ENCODE peak calls at places on chromosomes 16 and 17, in ten cellular contexts. H is lung; U is ovary; Z is heart right ventricle; M is neural progenitor cell; X is colonic mucosa; A is AG04450; P is testis; C is CD8-positive, alpha-beta T cell; V is GM23248. D is an unnamed sample.

GRCh38 chr17:71099003-71099710 is 929.8 kb downstream of the KCNJ2 start:
- DNase-seq in H (no peak), C (no peak), Z (no peak), X (no peak), U (no peak), V (peak), P (no peak), A (no peak), M (no peak), D (peak)

GRCh38 chr17:78176548-78177025 is 8.2 kb downstream of the SYNGR2 start:
- DNase-seq in X (peak), P (peak), U (peak), Z (peak), M (peak), H (peak), A (no peak), V (peak), C (peak), D (peak)

GRCh38 chr16:59552164-59552563 is 818.0 kb upstream of the GOT2 start:
- DNase-seq in Z (no peak), H (no peak), V (no peak), X (no peak), M (no peak), U (no peak), A (no peak), C (no peak), P (no peak), D (no peak)

GRCh38 chr17:9254841-9255240 is 233.5 kb downstream of the NTN1 start:
- DNase-seq in V (no peak), Z (no peak), C (no peak), A (no peak), X (no peak), P (no peak), H (no peak), U (no peak), M (no peak), D (no peak)

GRCh38 chr16:82643136-82643535 is 16.4 kb downstream of the CDH13 start:
- DNase-seq in M (no peak), V (no peak), Z (no peak), A (no peak), X (no peak), C (no peak), U (no peak), H (no peak), P (no peak), D (no peak)

GRCh38 chr17:77594416-77595209 is 363.9 kb upstream of the TNRC6C start:
- DNase-seq in X (no peak), C (no peak), U (no peak), M (no peak), V (no peak), H (no peak), P (no peak), A (no peak), Z (no peak), D (no peak)

GRCh38 chr17:8189711-8190477 is at the start of gene BORCS6:
- DNase-seq in A (peak), M (peak), P (peak), H (peak), V (peak), Z (peak), U (peak), C (peak), X (peak), D (peak)

GRCh38 chr16:49617710-49618330 is 238.1 kb downstream of the ZNF423 start:
- DNase-seq in A (no peak), P (no peak), U (no peak), M (no peak), C (no peak), H (no peak), V (no peak), X (no peak), Z (no peak), D (no peak)

GRCh38 chr17:70059649-70060048 is 15.4 kb upstream of the KCNJ16 start:
- DNase-seq in X (no peak), H (no peak), A (no peak), C (no peak), P (peak), Z (no peak), V (no peak), U (no peak), M (no peak), D (no peak)

GRCh38 chr16:16163571-16163970 is 59.7 kb downstream of the ABCC6 start:
- DNase-seq in A (no peak), V (no peak), C (no peak), Z (no peak), H (no peak), M (no peak), U (no peak), P (no peak), X (no peak), D (no peak)

GRCh38 chr17:8223356-8224063 is 13.1 kb upstream of the AURKB start:
- DNase-seq in C (peak), V (peak), M (peak), Z (peak), X (peak), P (peak), U (peak), A (no peak), H (peak), D (peak)

GRCh38 chr16:12043953-12044352 is 67.4 kb downstream of the SNX29 start:
- DNase-seq in X (no peak), U (no peak), P (no peak), M (no peak), V (no peak), Z (no peak), C (no peak), A (no peak), H (no peak), D (no peak)

GRCh38 chr16:5895137-5895536 is 797.5 kb upstream of the EEF2KMT start:
- DNase-seq in M (no peak), C (no peak), H (no peak), V (no peak), P (no peak), Z (no peak), U (no peak), X (no peak), A (no peak), D (no peak)

GRCh38 chr17:82376042-82376730 is 4.6 kb downstream of the UTS2R start:
- DNase-seq in C (no peak), V (no peak), U (no peak), P (no peak), Z (no peak), M (no peak), X (no peak), H (no peak), A (no peak), D (no peak)

GRCh38 chr16:87295259-87295658 is 21.9 kb downstream of the C16orf95 start:
- DNase-seq in P (no peak), U (no peak), X (peak), H (no peak), V (no peak), Z (no peak), M (peak), C (no peak), A (no peak), D (no peak)

GRCh38 chr16:86072328-86073102 is 173.6 kb downstream of the IRF8 start:
- DNase-seq in C (no peak), V (peak), P (peak), A (peak), Z (peak), H (peak), X (peak), M (peak), U (peak), D (peak)

GRCh38 chr16:75534560-75535205 is 1.2 kb downstream of the CHST5 start:
- DNase-seq in M (no peak), U (no peak), X (no peak), P (no peak), Z (no peak), V (no peak), C (no peak), A (no peak), H (no peak), D (no peak)

GRCh38 chr17:83101805-83102480 is 22.5 kb downstream of the METRNL start:
- DNase-seq in V (peak), A (no peak), Z (no peak), C (no peak), M (no peak), H (no peak), U (no peak), P (no peak), X (peak), D (no peak)

GRCh38 chr17:80265205-80266068 is 4.8 kb downstream of the RNF213 start:
- DNase-seq in X (no peak), A (no peak), C (peak), P (no peak), Z (no peak), H (peak), V (no peak), U (no peak), M (no peak), D (no peak)
- H3K27ac ChIP-seq in X (no peak), A (no peak), C (peak), P (no peak), Z (no peak), H (no peak), V (no peak), U (no peak), M (no peak), D (no peak)

DNA sequence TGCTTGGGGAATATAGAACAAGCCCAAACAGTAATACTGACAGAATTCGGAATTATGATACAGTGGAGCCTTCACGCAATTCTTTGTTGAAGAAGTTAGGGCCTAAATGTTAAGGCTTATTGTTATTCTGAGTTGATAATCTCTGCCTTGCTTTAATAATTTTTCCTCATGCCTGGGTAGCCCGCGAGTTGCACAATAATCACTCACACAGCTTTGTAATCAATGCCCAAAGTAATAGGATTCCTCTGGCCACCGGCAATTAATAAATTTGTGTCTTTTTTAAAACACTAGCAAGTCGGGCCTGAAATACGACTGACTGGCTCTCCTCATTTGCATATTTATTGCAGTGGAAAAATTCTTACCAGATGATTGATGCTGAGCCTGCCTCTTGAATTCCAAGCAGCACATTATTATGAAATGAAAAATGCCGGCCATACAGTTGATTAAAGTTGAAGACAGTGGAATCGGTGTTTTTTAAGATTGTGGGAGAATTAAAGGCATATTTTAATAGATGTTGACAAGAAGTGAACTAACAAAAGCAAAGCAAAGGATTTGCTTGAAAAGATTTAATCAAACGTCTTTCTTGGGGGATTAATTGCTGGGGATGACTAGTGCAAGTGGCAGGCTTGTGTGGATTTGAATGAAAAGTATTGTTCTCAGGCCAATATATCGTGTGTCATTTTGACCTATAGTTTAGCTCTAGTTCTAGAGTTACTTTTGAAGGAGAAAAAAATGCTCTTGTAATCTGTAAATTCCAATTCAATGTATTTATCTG is 30.2 kb downstream of the AATF start:
- DNase-seq in Z (no peak), X (no peak), A (no peak), U (no peak), V (peak), C (no peak), M (no peak), H (no peak), P (no peak), D (no peak)
- H3K4me3 ChIP-seq in Z (no peak), X (no peak), A (no peak), U (no peak), V (no peak), C (no peak), M (no peak), H (no peak), P (no peak), D (no peak)

GRCh38 chr17:55746466-55746865 is 4.4 kb upstream of the PCTP start:
- DNase-seq in P (no peak), U (no peak), M (no peak), Z (no peak), C (no peak), X (no peak), H (no peak), V (no peak), A (no peak), D (no peak)

GRCh38 chr17:55741353-55741700 is 9.5 kb upstream of the PCTP start:
- DNase-seq in X (no peak), Z (no peak), C (no peak), V (no peak), A (no peak), H (no peak), P (no peak), M (no peak), U (no peak), D (no peak)

GRCh38 chr17:55745258-55745657 is 5.6 kb upstream of the PCTP start:
- DNase-seq in X (no peak), V (no peak), A (no peak), P (no peak), C (no peak), U (no peak), H (no peak), Z (no peak), M (no peak), D (no peak)

GRCh38 chr17:55740515-55741352 is 10.1 kb upstream of the PCTP start:
- DNase-seq in U (no peak), C (no peak), V (no peak), M (no peak), A (no peak), Z (no peak), H (no peak), P (no peak), X (no peak), D (no peak)

GRCh38 chr17:55742272-55743102 is 8.4 kb upstream of the PCTP start:
- DNase-seq in P (no peak), U (no peak), X (no peak), C (no peak), Z (no peak), M (no peak), H (no peak), V (no peak), A (no peak), D (no peak)
- H3K27ac ChIP-seq in P (no peak), U (no peak), X (no peak), C (no peak), Z (no peak), M (no peak), H (no peak), V (no peak), A (no peak), D (no peak)

GRCh38 chr17:40854175-40854814 is 12.7 kb downstream of the KRT12 start:
- DNase-seq in H (no peak), Z (no peak), A (peak), X (no peak), V (peak), C (no peak), M (no peak), U (no peak), P (no peak), D (no peak)
- H3K4me3 ChIP-seq in H (no peak), Z (no peak), A (no peak), X (no peak), V (no peak), C (no peak), M (no peak), U (no peak), P (no peak), D (no peak)

GRCh38 chr16:31880322-31880979 is 6.8 kb downstream of the ZNF267 start:
- DNase-seq in C (no peak), H (no peak), P (no peak), Z (peak), M (no peak), X (no peak), A (no peak), V (peak), U (no peak), D (no peak)

GRCh38 chr16:31876955-31877828 is 3.6 kb downstream of the ZNF267 start:
- DNase-seq in C (no peak), X (no peak), M (no peak), Z (no peak), V (peak), U (no peak), P (no peak), A (peak), H (no peak), D (no peak)

GRCh38 chr16:31875112-31875803 is 1.7 kb downstream of the ZNF267 start:
- DNase-seq in M (no peak), V (peak), U (no peak), Z (no peak), P (no peak), A (no peak), C (no peak), H (no peak), X (no peak), D (no peak)

GRCh38 chr16:31877876-31878642 is 4.5 kb downstream of the ZNF267 start:
- DNase-seq in V (no peak), H (no peak), M (no peak), U (no peak), C (no peak), Z (no peak), P (no peak), X (no peak), A (no peak), D (no peak)

GRCh38 chr16:31879937-31880321 is 6.3 kb downstream of the ZNF267 start:
- DNase-seq in V (no peak), C (no peak), A (no peak), M (no peak), P (no peak), Z (no peak), H (no peak), X (no peak), U (no peak), D (no peak)
- H3K27ac ChIP-seq in V (no peak), C (no peak), A (no peak), M (no peak), P (no peak), Z (no peak), H (peak), X (peak), U (no peak), D (no peak)

GRCh38 chr16:54374136-54374535 is 87.5 kb upstream of the IRX3 start:
- DNase-seq in P (no peak), X (no peak), U (no peak), H (no peak), M (no peak), C (no peak), Z (no peak), A (no peak), V (peak), D (no peak)
- H3K4me3 ChIP-seq in P (no peak), X (no peak), U (no peak), H (no peak), M (no peak), C (no peak), Z (no peak), A (no peak), V (peak), D (no peak)

GRCh38 chr16:56681939-56682702 is at the start of gene MT1X:
- DNase-seq in C (peak), U (peak), V (peak), M (peak), H (peak), A (peak), X (peak), Z (peak), P (peak), D (peak)

GRCh38 chr16:56684926-56685590 is 2.8 kb downstream of the MT1X start:
- DNase-seq in C (no peak), V (no peak), H (no peak), U (no peak), Z (no peak), X (no peak), A (no peak), P (no peak), M (no peak), D (peak)

GRCh38 chr16:56683424-56684162 is 1.3 kb downstream of the MT1X start:
- DNase-seq in V (no peak), M (no peak), U (no peak), A (no peak), Z (no peak), H (no peak), P (no peak), C (no peak), X (no peak), D (no peak)

GRCh38 chr16:56684256-56684925 is 2.1 kb downstream of the MT1X start:
- DNase-seq in P (no peak), U (no peak), C (no peak), H (no peak), V (no peak), X (no peak), Z (no peak), A (no peak), M (no peak), D (peak)

GRCh38 chr16:56682703-56683397 is 580 bp downstream of the MT1X start:
- DNase-seq in U (peak), V (peak), H (no peak), P (no peak), C (no peak), Z (no peak), M (no peak), X (no peak), A (no peak), D (no peak)
- H3K27ac ChIP-seq in U (no peak), V (peak), H (peak), P (peak), C (peak), Z (peak), M (no peak), X (peak), A (no peak), D (peak)

GRCh38 chr17:55743103-55743679 is 7.7 kb upstream of the PCTP start:
- DNase-seq in C (no peak), A (no peak), H (peak), U (no peak), P (no peak), M (no peak), V (no peak), X (peak), Z (no peak), D (peak)
- H3K4me3 ChIP-seq in C (no peak), A (no peak), H (no peak), U (no peak), P (no peak), M (no peak), V (no peak), X (no peak), Z (no peak), D (no peak)

GRCh38 chr17:59762826-59763374 is 55.4 kb downstream of the VMP1 start:
- DNase-seq in H (no peak), V (no peak), Z (no peak), C (no peak), X (no peak), M (no peak), P (no peak), A (no peak), U (no peak), D (no peak)

GRCh38 chr17:59763861-59764260 is 56.4 kb downstream of the VMP1 start:
- DNase-seq in A (peak), Z (no peak), U (no peak), M (no peak), V (peak), H (no peak), X (no peak), P (no peak), C (no peak), D (no peak)

GRCh38 chr17:59760164-59760563 is 52.7 kb downstream of the VMP1 start:
- DNase-seq in V (no peak), Z (no peak), C (no peak), A (no peak), U (no peak), X (no peak), H (no peak), P (no peak), M (no peak), D (no peak)

GRCh38 chr17:59761385-59762021 is 54.0 kb downstream of the VMP1 start:
- DNase-seq in X (no peak), M (peak), V (peak), P (no peak), H (no peak), U (no peak), A (peak), Z (no peak), C (no peak), D (no peak)

GRCh38 chr17:59762022-59762825 is 54.8 kb downstream of the VMP1 start:
- DNase-seq in H (no peak), X (no peak), Z (no peak), C (no peak), M (no peak), A (no peak), P (no peak), U (no peak), V (peak), D (no peak)
- H3K27ac ChIP-seq in H (no peak), X (peak), Z (no peak), C (no peak), M (peak), A (peak), P (no peak), U (no peak), V (peak), D (no peak)

DNA sequence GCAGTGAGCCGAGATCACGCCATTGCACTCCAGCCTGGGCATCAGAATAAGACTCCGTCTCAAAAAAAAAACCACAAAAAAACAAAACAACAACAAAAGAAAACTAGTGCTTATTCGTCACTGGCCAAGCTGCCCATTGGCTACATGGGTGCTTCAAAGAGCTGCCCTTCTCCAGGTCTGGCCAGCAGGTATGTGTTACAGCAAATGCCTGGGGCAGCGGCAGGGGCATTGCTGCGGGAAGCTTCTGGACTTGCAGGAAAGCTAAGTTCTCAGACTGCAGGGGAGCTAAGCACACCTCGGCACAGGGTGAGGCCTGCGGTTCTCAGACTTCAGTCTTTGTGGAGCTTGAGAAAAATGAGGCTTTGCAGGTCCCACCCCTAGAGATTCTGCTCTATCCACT is 4.1 kb upstream of the STH start:
- DNase-seq in Z (no peak), V (no peak), X (no peak), H (no peak), P (no peak), M (no peak), U (no peak), C (no peak), A (no peak), D (no peak)
- H3K4me3 ChIP-seq in Z (no peak), V (no peak), X (no peak), H (no peak), P (no peak), M (no peak), U (no peak), C (no peak), A (no peak), D (no peak)